ENCODE peak calls at places on chromosomes 3 and 15, in six cellular contexts. N is stimulated activated CD8-positive, alpha-beta memory T cell treated with anti-CD3 and anti-CD28 coated beads, Interleukin-4, amount 100 ng/mL, for 48 hours; M is NCI-H2081; Y is fibroblast of mammary gland; X is choroid plexus epithelial cell; J is ACHN. W is an unnamed sample.

GRCh38 chr15:78263351-78263781 is 996 bp upstream of the DNAJA4 start:
- DNase-seq in N (no peak), M (no peak), Y (no peak), X (no peak), J (no peak), W (no peak)

GRCh38 chr15:69346112-69346511 is 47.4 kb downstream of the PAQR5 start:
- DNase-seq in N (no peak), M (no peak), Y (peak; percentile 55), X (peak; percentile 53), J (no peak), W (peak; percentile 53)

GRCh38 chr3:60266444-60266843 is 984.8 kb downstream of the FHIT start:
- DNase-seq in N (no peak), M (no peak), Y (no peak), X (no peak), J (no peak), W (no peak)

GRCh38 chr15:77980094-77980493 is 97.4 kb downstream of the TBC1D2B start:
- DNase-seq in N (no peak), M (no peak), Y (no peak), X (no peak), J (no peak), W (no peak)

GRCh38 chr15:37136666-37137065 is 36.3 kb upstream of the MEIS2 start:
- DNase-seq in N (no peak), M (no peak), Y (peak; percentile 24), X (peak; percentile 41), J (no peak), W (peak; percentile 49)

GRCh38 chr3:197503652-197504051 is 52.1 kb downstream of the BDH1 start:
- DNase-seq in N (no peak), M (no peak), Y (no peak), X (no peak), J (no peak), W (no peak)

GRCh38 chr3:57803647-57804081 is 47.6 kb downstream of the SLMAP start:
- DNase-seq in N (no peak), M (no peak), Y (peak; percentile 96), X (peak; percentile 89), J (peak; percentile 94), W (peak; percentile 97)

GRCh38 chr3:143306419-143306818 is 186.8 kb downstream of the CHST2 start:
- DNase-seq in N (no peak), M (no peak), Y (peak; percentile 24), X (peak; percentile 35), J (no peak), W (no peak)

GRCh38 chr15:22845289-22845900 is 6.9 kb downstream of the NIPA2 start:
- DNase-seq in N (no peak), M (no peak), Y (peak; percentile 35), X (peak; percentile 63), J (no peak), W (peak; percentile 52)

GRCh38 chr3:111578867-111579266 is 16.3 kb downstream of the ZBED2 start:
- DNase-seq in N (no peak), M (no peak), Y (no peak), X (no peak), J (no peak), W (no peak)

GRCh38 chr3:126924458-126924857 is 58.5 kb upstream of the PLXNA1 start:
- DNase-seq in N (no peak), M (no peak), Y (no peak), X (no peak), J (no peak), W (no peak)

GRCh38 chr3:108462899-108463298 is 47.5 kb downstream of the MYH15 start:
- DNase-seq in N (no peak), M (no peak), Y (peak; percentile 49), X (peak; percentile 50), J (no peak), W (peak; percentile 54)

GRCh38 chr3:57256844-57257243 is 29.3 kb downstream of the APPL1 start:
- DNase-seq in N (no peak), M (no peak), Y (no peak), X (no peak), J (no peak), W (no peak)

W was measured in IMR-90.